ENCODE peak calls at places on chromosomes 3 and 15, in ten cellular contexts. R is T-helper 9 cell; N is mucosa of gallbladder; X is effector CD4-positive, alpha-beta T cell; D is caudate nucleus; J is HT-29; F is stimulated activated CD4-positive, alpha-beta T cell treated with anti-CD3 and anti-CD28 coated beads, TNF-alpha, amount 100 ng/mL, for 24 hours; S is CD8-positive, alpha-beta T cell; O is nephron progenitor cell; C is GM23248. A is an unnamed sample.
A peak's percentile ranks its signal among the peaks of the same experiment; 100 is the strongest.

GRCh38 chr15:74621936-74622335 is 6.3 kb downstream of the CLK3 start:
- DNase-seq in J (no peak), S (no peak), F (no peak), C (no peak), R (no peak), D (peak; percentile 63), N (no peak), X (no peak), O (peak; percentile 36), A (no peak)

GRCh38 chr3:78283994-78284393 is 1244.1 kb downstream of the ROBO2 start:
- DNase-seq in J (no peak), N (no peak), O (no peak), D (no peak), F (no peak), X (no peak), C (no peak), S (no peak), R (no peak), A (no peak)

GRCh38 chr15:59315914-59316428 is 56.7 kb downstream of the MYO1E start:
- DNase-seq in N (no peak), R (no peak), C (peak; percentile 92), O (no peak), D (no peak), S (no peak), F (no peak), X (no peak), J (peak; percentile 54), A (no peak)

GRCh38 chr15:35181538-35181937 is 96.4 kb upstream of the NANOGP8 start:
- DNase-seq in N (no peak), C (peak; percentile 78), S (no peak), R (no peak), F (no peak), X (no peak), J (no peak), D (no peak), O (no peak), A (no peak)

GRCh38 chr3:31161889-31162288 is 267.4 kb upstream of the GADL1 start:
- DNase-seq in N (no peak), S (no peak), F (no peak), O (no peak), D (no peak), R (no peak), J (no peak), X (no peak), C (no peak), A (no peak)

GRCh38 chr3:120468635-120469295 is 18.0 kb upstream of the FSTL1 start:
- DNase-seq in C (no peak), J (peak; percentile 48), R (no peak), N (no peak), D (no peak), X (no peak), F (no peak), S (no peak), O (no peak), A (peak; percentile 15)

GRCh38 chr15:22892333-22892732 is 53.9 kb downstream of the NIPA2 start:
- DNase-seq in X (no peak), J (no peak), O (no peak), D (no peak), F (no peak), R (no peak), C (no peak), S (no peak), N (no peak), A (no peak)

GRCh38 chr3:177203689-177204395 is 6.6 kb upstream of the TBL1XR1 start:
- DNase-seq in S (no peak), N (no peak), F (no peak), J (no peak), D (no peak), C (no peak), X (no peak), O (no peak), R (no peak), A (no peak)

GRCh38 chr3:152255290-152255689 is 13.4 kb upstream of the MBNL1 start:
- DNase-seq in N (no peak), J (no peak), O (no peak), C (no peak), S (no peak), R (no peak), X (no peak), F (no peak), D (no peak), A (no peak)

GRCh38 chr3:102248981-102249705 is 185.7 kb upstream of the ZPLD1 start:
- DNase-seq in C (peak; percentile 12), X (no peak), O (no peak), S (no peak), D (no peak), F (no peak), J (no peak), R (no peak), N (no peak), A (no peak)

GRCh38 chr15:68818088-68818670 is 2.5 kb downstream of the ANP32A start:
- DNase-seq in O (peak; percentile 76), R (peak; percentile 64), S (peak; percentile 64), C (peak; percentile 83), D (no peak), J (peak; percentile 72), F (peak; percentile 54), N (peak; percentile 63), X (peak; percentile 50), A (peak; percentile 81)

GRCh38 chr15:67066041-67067021 is 929 bp downstream of the SMAD3 start:
- DNase-seq in S (peak; percentile 33), N (no peak), D (no peak), R (peak; percentile 14), C (peak; percentile 63), F (no peak), O (peak; percentile 41), X (no peak), J (peak; percentile 51), A (peak; percentile 28)

GRCh38 chr3:181326637-181327223 is 337.2 kb upstream of the DNAJC19 start:
- DNase-seq in F (no peak), C (peak; percentile 44), N (no peak), S (no peak), D (no peak), X (no peak), J (peak; percentile 56), R (no peak), O (peak; percentile 10), A (peak; percentile 30)

GRCh38 chr3:154018100-154018696 is 103.0 kb upstream of the ARHGEF26 start:
- DNase-seq in C (peak; percentile 40), S (peak; percentile 27), F (no peak), J (peak; percentile 64), X (no peak), O (peak; percentile 65), N (no peak), R (peak; percentile 19), D (no peak), A (peak; percentile 81)

GRCh38 chr15:33031324-33031736 is 163.2 kb downstream of the FMN1 start:
- DNase-seq in D (no peak), S (no peak), O (no peak), R (no peak), N (no peak), X (no peak), F (no peak), C (peak; percentile 95), J (no peak), A (no peak)

GRCh38 chr3:71031914-71032521 is 551.5 kb downstream of the FOXP1 start:
- DNase-seq in C (no peak), S (no peak), F (no peak), N (no peak), O (no peak), X (no peak), J (no peak), D (no peak), R (no peak), A (no peak)

GRCh38 chr15:80567721-80568157 is 127.4 kb upstream of the ABHD17C start:
- DNase-seq in R (no peak), X (no peak), J (peak; percentile 89), O (peak; percentile 53), C (peak; percentile 86), D (peak; percentile 36), F (no peak), N (peak; percentile 68), S (peak; percentile 16), A (peak; percentile 76)

GRCh38 chr3:48446425-48447193 is at the start of gene ATRIP:
- DNase-seq in R (peak; percentile 84), X (peak; percentile 84), D (peak; percentile 76), S (peak; percentile 86), J (peak; percentile 85), C (peak; percentile 97), F (peak; percentile 76), N (peak; percentile 89), O (peak; percentile 94), A (peak; percentile 94)

GRCh38 chr3:68919000-68919399 is 13.3 kb downstream of the TAFA4 start:
- DNase-seq in S (no peak), R (no peak), F (no peak), J (peak; percentile 4), X (no peak), C (peak; percentile 42), D (no peak), O (peak; percentile 57), N (no peak), A (no peak)

GRCh38 chr3:9135930-9136525 is 113.4 kb downstream of the SRGAP3 start:
- DNase-seq in F (no peak), J (no peak), O (peak; percentile 79), R (no peak), N (no peak), D (no peak), X (no peak), C (no peak), S (no peak), A (no peak)

GRCh38 chr3:88574210-88574609 is 424.5 kb downstream of the C3orf38 start:
- DNase-seq in F (no peak), C (no peak), J (no peak), R (no peak), X (no peak), O (no peak), D (no peak), S (no peak), N (no peak), A (no peak)

GRCh38 chr15:64581408-64581761 is 121.0 kb downstream of the ZNF609 start:
- DNase-seq in R (no peak), N (no peak), D (no peak), O (no peak), S (no peak), J (no peak), X (no peak), F (no peak), C (no peak), A (no peak)

GRCh38 chr3:53318522-53318921 is 28.8 kb downstream of the DCP1A start:
- DNase-seq in S (no peak), R (no peak), X (no peak), J (no peak), F (no peak), D (no peak), N (no peak), O (no peak), C (peak; percentile 78), A (no peak)

GRCh38 chr3:57855281-57855680 is 99.2 kb downstream of the SLMAP start:
- DNase-seq in N (no peak), J (no peak), X (no peak), F (no peak), D (no peak), C (peak; percentile 77), O (no peak), S (no peak), R (no peak), A (no peak)

GRCh38 chr3:24323272-24323671 is 171.4 kb downstream of the THRB start:
- DNase-seq in X (no peak), N (no peak), F (no peak), D (no peak), J (no peak), O (no peak), C (no peak), R (no peak), S (no peak), A (no peak)

GRCh38 chr3:47161983-47162694 is 1.8 kb downstream of the SETD2 start:
- DNase-seq in C (peak; percentile 7), R (no peak), N (no peak), S (no peak), D (no peak), O (no peak), F (no peak), J (no peak), X (no peak), A (no peak)

A was measured in Calu3.